ENCODE peak calls at places on chromosomes 13 and 19, in four cellular contexts. W, N, E and J are unnamed samples.

GRCh38 chr13:110403315-110403714 is 96.2 kb downstream of the COL4A2 start:
- DNase-seq in W (no peak), N (no peak), E (peak), J (no peak)

GRCh38 chr13:50379584-50379983 is 364.3 kb downstream of the KCNRG start:
- DNase-seq in W (no peak), N (no peak), E (no peak), J (no peak)

GRCh38 chr19:51224163-51224641 is 678 bp upstream of the CD33 start:
- DNase-seq in W (no peak), N (no peak), E (no peak), J (no peak)

GRCh38 chr13:33205224-33205623 is 80.3 kb downstream of the STARD13 start:
- DNase-seq in W (no peak), N (no peak), E (no peak), J (no peak)

GRCh38 chr19:1001538-1002166 is 1.4 kb downstream of the GRIN3B start:
- DNase-seq in W (peak), N (no peak), E (no peak), J (peak)

GRCh38 chr19:14086098-14086497 is 515 bp upstream of the C19orf67 start:
- DNase-seq in W (no peak), N (no peak), E (no peak), J (no peak)

GRCh38 chr13:26679945-26680516 is 80.6 kb downstream of the GPR12 start:
- DNase-seq in W (no peak), N (peak), E (peak), J (no peak)

GRCh38 chr19:12035220-12036172 is at the start of gene ZNF433:
- DNase-seq in W (no peak), N (peak), E (peak), J (peak)

GRCh38 chr19:37079238-37079637 is 1.0 kb downstream of the ZNF420 start:
- DNase-seq in W (no peak), N (no peak), E (no peak), J (no peak)

GRCh38 chr13:88926890-88927502 is 1255.8 kb downstream of the SLITRK5 start:
- DNase-seq in W (no peak), N (no peak), E (no peak), J (no peak)

GRCh38 chr13:24910502-24911134 is 146.6 kb downstream of the RNF17 start:
- DNase-seq in W (no peak), N (no peak), E (no peak), J (no peak)

GRCh38 chr13:30722361-30722760 is 13.0 kb upstream of the ALOX5AP start:
- DNase-seq in W (no peak), N (no peak), E (no peak), J (no peak)

GRCh38 chr19:8592231-8593009 is 15.2 kb upstream of the MYO1F start:
- DNase-seq in W (no peak), N (peak), E (peak), J (peak)

GRCh38 chr13:108044929-108045328 is 170.4 kb downstream of the LIG4 start:
- DNase-seq in W (no peak), N (no peak), E (no peak), J (no peak)

GRCh38 chr19:2266183-2266993 is 10.2 kb upstream of the JSRP1 start:
- DNase-seq in W (no peak), N (peak), E (peak), J (no peak)

GRCh38 chr19:46955114-46955812 is 64.4 kb upstream of the NPAS1 start:
- DNase-seq in W (no peak), N (no peak), E (no peak), J (no peak)